ENCODE peak calls at places on chromosomes 5 and 9, in eight cellular contexts. T is breast epithelium, E is stomach, Z is A549, X is spleen, J is Peyer's patch, F is body of pancreas, P is lower leg skin. H is an unnamed sample.

GRCh38 chr5:51559390-51559789 is 176.1 kb downstream of the ISL1 start:
- DNase-seq in P (no peak), E (no peak), T (no peak), J (no peak), Z (no peak), X (no peak), F (no peak), H (no peak)

GRCh38 chr5:98847054-98847453 is 73.6 kb downstream of the RGMB start:
- DNase-seq in E (no peak), X (no peak), P (no peak), T (no peak), J (no peak), Z (no peak), F (no peak), H (no peak)

GRCh38 chr5:14032944-14033343 is 88.5 kb upstream of the DNAH5 start:
- DNase-seq in T (no peak), X (no peak), E (no peak), F (no peak), Z (no peak), P (no peak), J (no peak), H (no peak)

GRCh38 chr5:39433838-39434237 is 9.1 kb upstream of the DAB2 start:
- DNase-seq in J (no peak), X (no peak), T (no peak), P (no peak), F (no peak), Z (no peak), E (no peak), H (no peak)

GRCh38 chr9:16133556-16134227 is 580.8 kb downstream of the CCDC171 start:
- DNase-seq in J (peak; percentile 51), X (no peak), E (no peak), Z (peak; percentile 49), F (peak; percentile 56), T (no peak), P (no peak), H (peak; percentile 61)

GRCh38 chr9:108704156-108704852 is 151.5 kb downstream of the ACTL7B start:
- DNase-seq in X (no peak), F (no peak), P (no peak), T (no peak), Z (no peak), E (no peak), J (no peak), H (peak; percentile 5)

GRCh38 chr5:172941067-172941516 is 18.1 kb upstream of the RPL26L1 start:
- DNase-seq in J (no peak), P (no peak), E (no peak), X (no peak), Z (no peak), F (no peak), T (no peak), H (no peak)

GRCh38 chr5:54825005-54825404 is 160.4 kb downstream of the ESM1 start:
- DNase-seq in P (no peak), F (no peak), X (no peak), T (no peak), E (no peak), J (no peak), Z (no peak), H (no peak)

GRCh38 chr9:86741311-86742215 is 205.7 kb downstream of the GAS1 start:
- DNase-seq in T (peak; percentile 69), J (no peak), F (peak; percentile 37), X (no peak), E (peak; percentile 36), Z (no peak), P (no peak), H (no peak)

GRCh38 chr9:104177003-104177611 is 83.0 kb downstream of the SMC2 start:
- DNase-seq in X (no peak), E (no peak), F (no peak), Z (no peak), J (no peak), P (no peak), T (no peak), H (peak; percentile 14)

GRCh38 chr5:86968311-86968753 is 299.4 kb upstream of the RASA1 start:
- DNase-seq in F (peak; percentile 36), E (no peak), J (no peak), T (peak; percentile 35), Z (peak; percentile 21), X (no peak), P (no peak), H (peak; percentile 76)

GRCh38 chr9:21770877-21771560 is 31.4 kb upstream of the MTAP start:
- DNase-seq in J (no peak), Z (no peak), X (no peak), T (no peak), F (no peak), P (no peak), E (no peak), H (peak; percentile 85)

GRCh38 chr5:132898094-132898493 is 24.6 kb downstream of the LEAP2 start:
- DNase-seq in E (no peak), X (no peak), T (no peak), J (no peak), F (no peak), Z (no peak), P (no peak), H (no peak)

GRCh38 chr5:67435007-67435406 is 238.4 kb upstream of the CD180 start:
- DNase-seq in P (no peak), Z (no peak), F (no peak), E (no peak), T (no peak), X (no peak), J (no peak), H (no peak)

GRCh38 chr5:151082274-151082902 is 1.6 kb upstream of the TNIP1 start:
- DNase-seq in T (no peak), P (no peak), F (no peak), Z (peak; percentile 73), E (no peak), X (peak; percentile 59), J (peak; percentile 76), H (no peak)

GRCh38 chr5:159708090-159708489 is 208.2 kb upstream of the ADRA1B start:
- DNase-seq in T (no peak), F (no peak), Z (no peak), J (no peak), P (no peak), X (no peak), E (no peak), H (no peak)

GRCh38 chr5:134245101-134245604 is 19.3 kb upstream of the PPP2CA start:
- DNase-seq in Z (no peak), E (no peak), F (no peak), J (no peak), X (no peak), T (no peak), P (no peak), H (peak; percentile 45)

GRCh38 chr5:54742417-54742889 is 224.9 kb downstream of the SNX18 start:
- DNase-seq in E (peak; percentile 89), F (peak; percentile 37), T (no peak), Z (peak; percentile 19), J (no peak), X (no peak), P (no peak), H (peak; percentile 55)

GRCh38 chr5:73179730-73180129 is 6.7 kb downstream of the TMEM174 start:
- DNase-seq in F (no peak), P (no peak), X (no peak), Z (no peak), T (no peak), E (no peak), J (no peak), H (no peak)

GRCh38 chr5:173517648-173518047 is 98.8 kb downstream of the BOD1 start:
- DNase-seq in T (no peak), J (no peak), P (no peak), F (no peak), Z (no peak), X (no peak), E (no peak), H (no peak)

GRCh38 chr9:100589582-100589981 is 11.7 kb downstream of the CAVIN4 start:
- DNase-seq in P (no peak), E (no peak), F (no peak), Z (no peak), X (no peak), J (no peak), T (no peak), H (peak; percentile 81)

GRCh38 chr5:136036991-136037705 is 8.4 kb downstream of the TGFBI start:
- DNase-seq in J (peak; percentile 62), F (no peak), E (no peak), T (peak; percentile 57), X (peak; percentile 45), Z (no peak), P (no peak), H (peak; percentile 58)

GRCh38 chr9:121121582-121122087 is 46.9 kb downstream of the CNTRL start:
- DNase-seq in J (peak; percentile 99), P (peak; percentile 99), X (peak; percentile 99), T (peak; percentile 98), F (peak; percentile 99), E (peak; percentile 98), Z (peak; percentile 77), H (peak; percentile 98)

GRCh38 chr9:113591899-113592625 is 128.5 kb downstream of the RGS3 start:
- DNase-seq in P (no peak), J (no peak), E (no peak), F (no peak), X (peak; percentile 27), Z (no peak), T (no peak), H (no peak)
- TF ChIP-seq CTCF in P (no peak), J (no peak), E (no peak), F (no peak), X (peak; percentile 27), Z (no peak), T (no peak), H (no peak)

DNA sequence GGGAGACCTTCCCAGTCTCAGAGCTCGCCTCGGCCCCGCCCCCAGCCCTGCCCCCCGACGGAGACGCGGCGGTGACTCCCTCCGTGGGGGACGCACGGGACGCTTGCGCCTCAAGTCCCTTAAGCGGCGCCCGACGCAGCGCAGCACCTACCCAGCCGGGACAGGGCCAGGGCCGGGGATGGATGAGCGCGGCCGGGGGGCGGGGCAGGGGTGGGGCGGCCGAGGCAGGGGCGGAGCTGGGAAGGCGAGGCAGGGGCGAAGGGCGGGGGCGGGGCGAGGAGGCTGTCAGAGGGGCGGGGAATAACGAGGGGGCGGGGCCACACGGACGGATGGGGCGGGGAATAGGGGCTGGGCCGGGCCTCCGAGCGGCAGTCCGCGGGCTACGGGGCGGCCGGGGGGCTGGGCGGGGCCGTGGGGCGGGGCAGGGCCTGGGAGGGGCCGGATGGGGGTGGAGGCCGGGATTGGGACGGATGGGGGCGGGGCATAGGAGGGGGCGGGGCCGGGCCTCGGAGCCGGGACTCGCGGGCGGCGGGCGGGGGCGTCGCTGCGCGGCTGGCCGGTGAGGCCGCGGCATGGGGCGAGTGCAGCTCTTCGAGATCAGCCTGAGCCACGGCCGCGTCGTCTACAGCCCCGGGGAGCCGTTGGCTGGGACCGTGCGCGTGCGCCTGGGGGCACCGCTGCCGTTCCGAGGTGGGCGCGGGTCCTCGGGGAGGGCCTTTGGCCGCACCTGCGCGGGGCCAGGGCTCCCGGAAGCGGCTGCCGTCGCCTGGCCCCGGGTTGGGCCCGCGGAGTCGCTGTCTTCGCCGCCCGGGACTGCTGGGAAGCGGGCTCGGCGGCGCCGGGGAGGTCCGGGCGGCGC is at the start of gene ARRDC1:
- DNase-seq in Z (peak; percentile 66), P (peak; percentile 91), E (peak; percentile 96), T (peak; percentile 92), J (peak; percentile 98), F (peak; percentile 93), X (peak; percentile 99), H (peak; percentile 84)
- TF ChIP-seq POLR2A in Z (peak; percentile 78), P (no peak), E (no peak), T (no peak), J (peak; percentile 92), F (peak; percentile 72), X (no peak), H (no peak)

GRCh38 chr9:98410185-98410697 is 154.8 kb upstream of the TBC1D2 start:
- DNase-seq in Z (no peak), T (no peak), E (no peak), P (no peak), X (no peak), J (no peak), F (peak; percentile 49), H (peak; percentile 55)
- TF ChIP-seq CTCF in Z (no peak), T (no peak), E (no peak), P (no peak), X (no peak), J (no peak), F (no peak), H (peak; percentile 38)

GRCh38 chr5:1633605-1634336 is 110.0 kb upstream of the LPCAT1 start:
- DNase-seq in T (peak; percentile 60), J (peak; percentile 93), Z (peak; percentile 49), P (peak; percentile 66), E (peak; percentile 80), F (peak; percentile 80), X (peak; percentile 96), H (peak; percentile 26)
- TF ChIP-seq POLR2A in T (peak; percentile 70), J (peak; percentile 81), Z (peak; percentile 94), P (peak; percentile 65), E (no peak), F (peak; percentile 81), X (no peak), H (peak; percentile 64)

H was measured in endothelial cell of umbilical vein.